ENCODE peak calls at places on chromosomes 12 and 14, in six cellular contexts. B is breast epithelium; Z is activated naive CD4-positive, alpha-beta T cell treated with Interleukin-2 at 50 U/mL for 16 hours; O is GM10248; C is RPMI7951; W is cortex of kidney. M is an unnamed sample.

GRCh38 chr14:26636571-26636970 is 38.7 kb upstream of the NOVA1 start:
- DNase-seq in B (no peak), Z (no peak), O (no peak), C (no peak), W (no peak), M (no peak)

GRCh38 chr14:28671425-28671824 is 95.2 kb upstream of the FOXG1 start:
- DNase-seq in B (no peak), Z (no peak), O (no peak), C (peak), W (no peak), M (peak)

GRCh38 chr14:104322531-104323466 is 184.4 kb downstream of the KIF26A start:
- DNase-seq in B (no peak), Z (no peak), O (no peak), C (peak), W (no peak), M (no peak)

GRCh38 chr14:103391048-103391447 is 5.8 kb downstream of the MARK3 start:
- DNase-seq in B (no peak), Z (peak), O (peak), C (peak), W (no peak), M (peak)

GRCh38 chr12:71710276-71711125 is 24.6 kb downstream of the TMEM19 start:
- DNase-seq in B (no peak), Z (no peak), O (no peak), C (peak), W (no peak), M (peak)

GRCh38 chr14:104751539-104752337 is 1.2 kb upstream of the SIVA1 start:
- DNase-seq in B (no peak), Z (no peak), O (no peak), C (no peak), W (no peak), M (no peak)

GRCh38 chr12:81465881-81466280 is 293.3 kb downstream of the PPFIA2 start:
- DNase-seq in B (no peak), Z (no peak), O (no peak), C (no peak), W (no peak), M (no peak)

GRCh38 chr12:95547522-95548055 is 3.7 kb downstream of the USP44 start:
- DNase-seq in B (no peak), Z (no peak), O (no peak), C (no peak), W (no peak), M (no peak)

GRCh38 chr14:21768116-21768874 is 94.7 kb upstream of the OR4E1 start:
- DNase-seq in B (no peak), Z (no peak), O (peak), C (peak), W (no peak), M (no peak)

GRCh38 chr12:42568952-42569916 is 20.3 kb downstream of the PRICKLE1 start:
- DNase-seq in B (no peak), Z (no peak), O (peak), C (peak), W (no peak), M (peak)

GRCh38 chr14:36019126-36019525 is 157.4 kb downstream of the PTCSC3 start:
- DNase-seq in B (no peak), Z (no peak), O (no peak), C (peak), W (no peak), M (no peak)

GRCh38 chr12:23556661-23557060 is 392.8 kb downstream of the SOX5 start:
- DNase-seq in B (no peak), Z (no peak), O (no peak), C (no peak), W (no peak), M (no peak)

GRCh38 chr12:103779410-103780092 is 61.5 kb downstream of the NT5DC3 start:
- DNase-seq in B (no peak), Z (no peak), O (no peak), C (peak), W (no peak), M (no peak)

GRCh38 chr12:7959278-7960063 is 23.5 kb upstream of the SLC2A3 start:
- DNase-seq in B (no peak), Z (peak), O (peak), C (peak), W (no peak), M (no peak)

GRCh38 chr12:3101309-3102022 is 24.3 kb downstream of the TSPAN9 start:
- DNase-seq in B (no peak), Z (no peak), O (no peak), C (peak), W (no peak), M (no peak)

GRCh38 chr12:116164976-116165425 is 112.5 kb downstream of the MED13L start:
- DNase-seq in B (no peak), Z (no peak), O (no peak), C (peak), W (no peak), M (no peak)

GRCh38 chr14:63857467-63858030 is 4.7 kb downstream of the SYNE2 start:
- DNase-seq in B (no peak), Z (peak), O (no peak), C (peak), W (no peak), M (no peak)

GRCh38 chr12:81077686-81078441 is at the start of gene ACSS3:
- DNase-seq in B (peak), Z (no peak), O (no peak), C (no peak), W (no peak), M (no peak)

GRCh38 chr14:94887591-94887990 is 117.7 kb upstream of the GSC start:
- DNase-seq in B (no peak), Z (no peak), O (no peak), C (no peak), W (no peak), M (no peak)

GRCh38 chr12:15928345-15928744 is 17.2 kb downstream of the DERA start:
- DNase-seq in B (no peak), Z (no peak), O (no peak), C (peak), W (no peak), M (peak)

GRCh38 chr14:99605299-99605961 is 1.4 kb upstream of the CCDC85C start:
- DNase-seq in B (no peak), Z (peak), O (peak), C (peak), W (no peak), M (peak)

GRCh38 chr12:7339675-7340074 is 35.8 kb downstream of the ACSM4 start:
- DNase-seq in B (no peak), Z (no peak), O (no peak), C (peak), W (no peak), M (no peak)

GRCh38 chr12:47942327-47943230 is 20.8 kb upstream of the TMEM106C start:
- DNase-seq in B (no peak), Z (peak), O (peak), C (no peak), W (no peak), M (no peak)